ENCODE peak calls at places on chromosomes 4 and X, in four cellular contexts. M is H9, P is IMR-90, D is mesendoderm. B is an unnamed sample.

GRCh38 chr4:96097040-96097607 is 257.2 kb downstream of the PDHA2 start:
- DNase-seq in D (no peak), M (no peak), P (no peak), B (no peak)

GRCh38 chr4:166335256-166335938 is 462.4 kb downstream of the TLL1 start:
- DNase-seq in D (no peak), M (no peak), P (no peak), B (no peak)

GRCh38 chr4:168291242-168291641 is 27.3 kb downstream of the DDX60 start:
- DNase-seq in M (no peak), P (no peak), D (no peak), B (no peak)

GRCh38 chr4:56906534-56906933 is 1.2 kb upstream of the REST start:
- DNase-seq in M (no peak), P (no peak), D (no peak), B (no peak)

GRCh38 chr4:156128616-156129015 is 174.9 kb upstream of the CTSO start:
- DNase-seq in P (no peak), M (no peak), D (no peak), B (no peak)

GRCh38 chr4:148030486-148030885 is 298.6 kb downstream of the ARHGAP10 start:
- DNase-seq in P (peak), D (no peak), M (no peak), B (no peak)

GRCh38 chrX:22053486-22053885 is 21.4 kb downstream of the PHEX start:
- DNase-seq in P (peak), D (no peak), M (no peak), B (no peak)

GRCh38 chr4:45063701-45064100 is 337.3 kb upstream of the GNPDA2 start:
- DNase-seq in P (no peak), M (no peak), D (peak), B (no peak)

GRCh38 chr4:120723105-120723504 is 199.4 kb downstream of the PRDM5 start:
- DNase-seq in D (no peak), P (no peak), M (no peak), B (no peak)

GRCh38 chr4:4558881-4559280 is 17.0 kb upstream of the STX18 start:
- DNase-seq in D (no peak), M (no peak), P (no peak), B (no peak)

GRCh38 chrX:727738-728621 is 97.4 kb downstream of the SHOX start:
- DNase-seq in P (no peak), D (peak), M (peak), B (peak)

GRCh38 chr4:171774642-171775041 is 38.6 kb upstream of the GALNTL6 start:
- DNase-seq in P (no peak), D (no peak), M (no peak), B (no peak)

GRCh38 chrX:30141966-30142365 is 73.4 kb upstream of the MAGEB2 start:
- DNase-seq in M (no peak), P (peak), D (peak), B (no peak)

GRCh38 chrX:139842326-139843175 is 90.3 kb downstream of the ATP11C start:
- DNase-seq in M (no peak), D (no peak), P (peak), B (no peak)
- H3K56ac ChIP-seq in M (no peak), D (no peak), P (no peak), B (no peak)

GRCh38 chrX:78944351-78944750 is 840 bp upstream of the P2RY10 start:
- DNase-seq in P (no peak), D (no peak), M (no peak), B (no peak)

GRCh38 chrX:78945186-78945912 is at the start of gene P2RY10:
- DNase-seq in D (no peak), P (no peak), M (no peak), B (no peak)

GRCh38 chrX:78946178-78946896 is 1.1 kb downstream of the P2RY10 start:
- DNase-seq in D (no peak), M (no peak), P (no peak), B (no peak)

GRCh38 chrX:78950157-78950556 is 5.0 kb downstream of the P2RY10 start:
- DNase-seq in D (no peak), M (no peak), P (no peak), B (no peak)
- H3K9ac ChIP-seq in D (no peak), M (no peak), P (no peak), B (no peak)

DNA sequence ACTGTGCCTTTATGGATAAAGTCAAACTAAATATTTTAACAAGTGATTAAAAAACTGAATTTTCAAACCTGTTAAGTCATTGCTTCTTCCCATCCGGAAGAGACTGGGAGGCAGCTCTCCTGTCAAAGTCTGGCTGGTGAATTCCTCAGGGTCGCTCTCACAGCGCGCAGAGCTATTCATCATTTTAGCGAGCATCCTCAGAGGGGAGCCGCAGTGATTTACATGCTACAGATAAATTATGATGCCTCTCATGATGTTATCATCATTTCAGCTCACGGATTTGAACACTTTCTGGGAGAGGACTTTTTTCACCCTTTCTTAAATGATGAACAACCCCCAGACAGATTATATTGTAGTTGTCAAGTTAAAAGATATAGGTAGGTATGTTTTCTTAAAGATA is 23.5 kb upstream of the PACRGL start:
- DNase-seq in D (no peak), M (no peak), P (no peak), B (no peak)
- H3K56ac ChIP-seq in D (no peak), M (no peak), P (no peak), B (no peak)

DNA sequence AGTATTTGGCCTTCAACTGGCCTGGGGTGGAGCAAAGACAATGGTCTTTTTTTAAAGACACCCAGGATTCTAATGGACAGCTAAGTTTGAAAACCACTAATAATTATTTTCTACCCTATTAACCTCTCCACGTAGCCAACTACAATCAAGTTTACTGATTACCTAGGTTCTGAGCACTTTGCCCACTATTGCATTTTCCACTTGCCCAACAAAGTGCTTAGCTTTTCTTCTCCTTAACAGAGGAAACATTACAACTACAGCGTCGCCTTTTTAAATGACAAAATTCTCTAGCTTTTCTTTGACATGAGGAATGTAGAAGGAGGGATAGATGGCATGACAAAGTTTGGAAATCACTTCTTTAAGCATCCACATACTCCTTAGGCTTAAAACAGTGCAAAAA is 2.0 kb downstream of the CHIC2 start:
- DNase-seq in D (no peak), M (no peak), P (no peak), B (no peak)
- H3K9ac ChIP-seq in D (no peak), M (no peak), P (peak), B (no peak)

GRCh38 chr4:145852256-145852839 is 86.3 kb downstream of the ZNF827 start:
- DNase-seq in P (no peak), D (no peak), M (no peak), B (no peak)
- H3K56ac ChIP-seq in P (no peak), D (no peak), M (no peak), B (no peak)

DNA sequence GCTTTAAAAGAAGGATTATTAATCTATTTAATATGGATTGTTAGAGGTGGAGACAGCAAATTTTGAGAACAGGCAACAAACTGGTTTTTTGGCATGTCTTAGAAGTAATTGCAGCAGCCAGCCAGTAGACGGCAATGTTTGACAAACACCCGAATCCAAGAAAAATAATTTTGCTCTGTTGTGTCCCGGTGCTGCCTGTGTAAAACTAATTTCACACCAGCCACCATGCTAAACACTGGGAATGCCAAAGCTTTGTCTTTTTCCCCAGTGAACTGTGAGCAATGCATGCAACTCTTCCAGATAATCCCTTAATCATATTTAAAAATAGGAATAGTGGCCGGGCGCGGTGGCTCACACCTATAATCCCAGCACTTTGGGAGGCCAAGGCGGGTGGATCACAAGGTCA is 25.9 kb downstream of the SMIM31 start:
- DNase-seq in M (peak), D (peak), P (peak), B (peak)
- H3K9ac ChIP-seq in M (no peak), D (no peak), P (no peak), B (no peak)

DNA sequence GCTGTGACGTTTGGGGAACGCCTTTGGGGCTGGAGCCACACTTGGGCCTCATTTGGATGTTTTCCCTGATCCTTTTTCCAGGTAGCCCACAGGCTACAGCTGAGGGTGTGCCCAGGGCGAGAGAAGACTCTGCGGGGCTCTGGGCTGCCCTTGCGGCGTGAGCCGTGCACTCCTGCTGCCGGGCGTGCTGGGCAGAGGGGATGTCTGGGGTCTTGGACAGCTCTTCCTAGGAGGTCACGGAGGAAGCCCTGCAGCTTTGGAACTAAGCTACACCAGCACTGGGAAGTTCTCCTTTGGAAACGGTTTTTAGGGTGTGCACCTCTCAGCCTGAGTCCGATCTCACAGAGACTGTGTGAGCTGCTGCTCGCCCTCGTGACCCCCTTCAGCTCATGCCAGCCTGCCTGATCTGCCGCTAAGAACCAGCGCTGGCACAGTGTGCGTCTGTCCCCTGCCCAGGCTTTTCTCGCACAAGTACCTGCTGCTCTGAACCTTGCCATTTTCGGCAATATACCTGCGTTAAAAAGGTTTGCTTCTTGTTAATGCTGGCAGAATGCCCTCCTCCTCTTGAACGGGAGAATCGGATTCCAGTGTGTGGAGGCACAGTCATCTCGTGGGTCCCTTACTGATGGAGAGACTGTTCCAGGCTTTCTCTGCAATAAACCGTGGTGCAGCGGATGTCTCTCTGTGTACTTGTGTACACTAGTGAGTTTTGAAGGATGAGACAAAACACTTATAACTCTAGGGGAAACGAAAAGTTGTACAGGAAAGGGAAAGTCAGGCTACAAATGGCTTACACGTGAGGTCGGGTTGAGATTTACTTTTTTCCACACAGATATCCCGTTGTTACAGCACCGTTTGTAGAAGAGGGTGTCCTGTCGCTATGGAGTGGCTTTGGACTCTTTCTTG is 14.3 kb downstream of the MSANTD1 start:
- DNase-seq in M (no peak), D (no peak), P (no peak), B (no peak)
- H3K56ac ChIP-seq in M (no peak), D (no peak), P (no peak), B (no peak)

GRCh38 chr4:128830906-128831525 is 21.5 kb downstream of the JADE1 start:
- DNase-seq in D (no peak), P (no peak), M (no peak), B (no peak)

GRCh38 chr4:128835498-128836222 is 26.2 kb downstream of the JADE1 start:
- DNase-seq in D (no peak), M (no peak), P (no peak), B (no peak)

GRCh38 chr4:128837198-128837597 is 27.7 kb downstream of the JADE1 start:
- DNase-seq in P (no peak), M (no peak), D (no peak), B (no peak)

GRCh38 chr4:128831526-128832252 is 22.2 kb downstream of the JADE1 start:
- DNase-seq in M (peak), D (peak), P (peak), B (no peak)

DNA sequence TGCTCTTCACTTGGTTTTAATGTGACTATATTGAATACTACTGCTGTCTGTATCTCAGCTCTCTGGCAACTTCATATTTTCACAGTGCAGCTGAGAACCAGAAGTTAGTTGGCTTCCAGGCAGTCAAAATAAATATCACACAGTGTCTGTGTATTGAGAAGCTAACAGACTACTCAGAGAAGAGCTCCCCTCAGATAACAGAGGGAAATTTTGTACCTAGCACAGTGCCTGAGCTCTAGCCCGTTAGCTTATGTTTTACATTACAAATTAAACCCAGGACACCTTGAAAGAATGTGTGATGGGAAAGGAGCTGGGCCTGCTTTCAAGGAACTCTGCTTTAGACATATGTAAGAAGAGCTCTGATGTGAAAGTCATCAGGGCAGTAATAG is 22.7 kb downstream of the JADE1 start:
- DNase-seq in M (no peak), D (peak), P (no peak), B (no peak)
- H3K9ac ChIP-seq in M (no peak), D (peak), P (no peak), B (no peak)

B was measured in H1.